ENCODE peak calls at places on chromosomes 5 and 9, in six cellular contexts. M is psoas muscle, R is upper lobe of right lung, O is tibial artery, G is prostate gland, A is tibial nerve. H is an unnamed sample. For H3K9me3 and H3K4me1, the result is how much of the 10 kb centered on the place peaks cover.

GRCh38 chr9:124040186-124040920 is 28.8 kb downstream of the LHX2 start:
- DNase-seq in G (no peak), M (no peak), R (no peak), O (no peak), A (no peak), H (no peak)

GRCh38 chr5:124889522-124889828 is 143.0 kb upstream of the ZNF608 start:
- DNase-seq in O (no peak), M (no peak), A (no peak), R (no peak), G (no peak), H (no peak)

GRCh38 chr5:64872044-64872443 is 103.3 kb downstream of the CWC27 start:
- DNase-seq in R (no peak), M (no peak), O (no peak), G (no peak), A (no peak), H (no peak)

GRCh38 chr9:20662156-20662555 is 21.9 kb upstream of the FOCAD start:
- DNase-seq in A (no peak), G (no peak), O (no peak), R (no peak), M (no peak), H (no peak)

GRCh38 chr5:109958082-109958481 is 268.4 kb downstream of the MAN2A1 start:
- DNase-seq in O (no peak), R (no peak), M (no peak), G (no peak), A (no peak), H (no peak)

GRCh38 chr5:111172504-111172903 is 51.7 kb upstream of the CAMK4 start:
- DNase-seq in G (no peak), M (no peak), A (no peak), O (no peak), R (no peak), H (no peak)

GRCh38 chr5:34898258-34898895 is 16.9 kb downstream of the RAD1 start:
- DNase-seq in O (peak), G (peak), A (peak), M (peak), R (no peak), H (peak)

GRCh38 chr5:132022737-132023136 is 11.3 kb upstream of the ACSL6 start:
- DNase-seq in O (no peak), A (no peak), G (no peak), M (no peak), R (no peak), H (no peak)

GRCh38 chr9:121844090-121844489 is 192.7 kb downstream of the DAB2IP start:
- DNase-seq in G (no peak), R (no peak), O (no peak), M (no peak), A (no peak), H (no peak)

GRCh38 chr5:124952079-124952478 is 205.6 kb upstream of the ZNF608 start:
- DNase-seq in R (no peak), G (no peak), O (no peak), M (no peak), A (no peak), H (no peak)

GRCh38 chr9:72527801-72528195 is 6.4 kb downstream of the TMC1 start:
- DNase-seq in G (no peak), O (no peak), M (no peak), A (no peak), R (no peak), H (no peak)

GRCh38 chr9:16869961-16870605 is 387 bp downstream of the BNC2 start:
- DNase-seq in G (no peak), A (no peak), O (peak), R (peak), M (peak), H (no peak)

GRCh38 chr5:141369994-141370848 is at the start of gene PCDHGB3:
- DNase-seq in R (no peak), A (no peak), G (no peak), O (no peak), M (no peak), H (peak)
- H3K9me3 ChIP-seq in R (under half), A (half or more), G (under half), O (under half), M (under half), H (under half)

GRCh38 chr5:103589416-103590175 is 27.0 kb upstream of the NUDT12 start:
- DNase-seq in M (no peak), O (no peak), G (no peak), A (no peak), R (no peak), H (no peak)
- H3K4me1 ChIP-seq in M (under half), O (under half), G (under half), A (under half), R (under half), H (under half)

GRCh38 chr9:13718086-13718485 is 438.6 kb upstream of the MPDZ start:
- DNase-seq in R (no peak), A (no peak), O (no peak), M (no peak), G (no peak), H (no peak)

GRCh38 chr9:13719410-13719809 is 439.9 kb upstream of the MPDZ start:
- DNase-seq in M (no peak), O (no peak), R (no peak), A (no peak), G (no peak), H (no peak)

GRCh38 chr9:13718539-13718938 is 439.0 kb upstream of the MPDZ start:
- DNase-seq in A (no peak), M (no peak), R (no peak), G (no peak), O (no peak), H (no peak)

GRCh38 chr9:13716620-13717019 is 437.1 kb upstream of the MPDZ start:
- DNase-seq in O (no peak), M (no peak), R (no peak), G (no peak), A (no peak), H (no peak)

GRCh38 chr9:13717356-13718057 is 438.0 kb upstream of the MPDZ start:
- DNase-seq in G (no peak), R (no peak), M (no peak), O (no peak), A (no peak), H (no peak)
- H3K4me3 ChIP-seq in G (no peak), R (no peak), M (no peak), O (no peak), A (no peak), H (no peak)

GRCh38 chr5:4781312-4781711 is 358.8 kb upstream of the ADAMTS16 start:
- DNase-seq in G (no peak), R (no peak), M (no peak), A (no peak), O (no peak), H (no peak)
- H3K9me3 ChIP-seq in G (under half), R (under half), M (under half), A (under half), O (under half), H (under half)

GRCh38 chr9:70260007-70260443 is 1.2 kb downstream of the SMC5 start:
- DNase-seq in G (no peak), A (no peak), M (no peak), R (no peak), O (no peak), H (no peak)

GRCh38 chr9:70259512-70259802 is 679 bp downstream of the SMC5 start:
- DNase-seq in G (no peak), M (no peak), O (no peak), A (no peak), R (no peak), H (no peak)

GRCh38 chr9:70257991-70258691 is 637 bp upstream of the SMC5 start:
- DNase-seq in O (no peak), G (peak), M (no peak), A (peak), R (peak), H (no peak)

GRCh38 chr9:70257512-70257911 is 1.3 kb upstream of the SMC5 start:
- DNase-seq in R (no peak), O (no peak), A (no peak), G (no peak), M (no peak), H (no peak)

GRCh38 chr9:70258692-70259511 is at the start of gene SMC5:
- DNase-seq in M (peak), G (peak), A (peak), R (peak), O (peak), H (peak)
- H3K4me1 ChIP-seq in M (half or more), G (under half), A (under half), R (under half), O (half or more), H (under half)

GRCh38 chr5:95835682-95836405 is 13.3 kb upstream of the GLRX start:
- DNase-seq in O (no peak), M (no peak), R (no peak), A (no peak), G (no peak), H (no peak)

GRCh38 chr5:95838001-95838520 is 15.5 kb upstream of the GLRX start:
- DNase-seq in M (peak), A (no peak), G (no peak), O (no peak), R (no peak), H (no peak)

GRCh38 chr5:95837492-95837891 is 15.0 kb upstream of the GLRX start:
- DNase-seq in M (no peak), R (no peak), A (no peak), G (no peak), O (no peak), H (no peak)

GRCh38 chr5:95838552-95838951 is 16.0 kb upstream of the GLRX start:
- DNase-seq in M (no peak), A (no peak), O (no peak), G (no peak), R (no peak), H (no peak)

GRCh38 chr5:95836544-95836943 is 14.0 kb upstream of the GLRX start:
- DNase-seq in A (no peak), R (no peak), O (no peak), G (no peak), M (no peak), H (no peak)
- H3K4me3 ChIP-seq in A (no peak), R (peak), O (peak), G (no peak), M (peak), H (no peak)

GRCh38 chr9:13845460-13845859 is 468.5 kb downstream of the NFIB start:
- DNase-seq in O (no peak), A (no peak), R (no peak), M (no peak), G (no peak), H (no peak)
- H3K9me3 ChIP-seq in O (under half), A (under half), R (under half), M (under half), G (under half), H (under half)

DNA sequence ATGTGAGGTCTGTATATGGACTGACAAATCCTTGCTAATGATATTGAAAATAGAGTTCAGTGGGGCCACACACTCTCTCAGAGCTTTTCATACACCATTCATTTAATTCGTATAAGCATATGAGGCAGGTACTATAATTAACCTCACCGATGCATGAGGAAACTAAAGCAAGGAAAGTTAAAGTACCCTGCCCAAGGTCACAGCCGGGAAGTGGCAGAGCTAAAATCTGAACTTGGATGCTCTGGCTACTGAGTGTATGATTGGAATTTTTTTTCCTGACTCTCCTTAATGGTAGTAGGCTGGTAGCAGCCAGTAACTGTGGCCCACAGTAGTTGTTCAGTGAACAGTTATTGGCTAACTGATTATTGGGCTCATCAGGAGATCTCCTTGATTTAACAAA is 135.3 kb downstream of the NUDT12 start:
- DNase-seq in R (no peak), O (no peak), M (no peak), G (no peak), A (no peak), H (no peak)
- H3K4me1 ChIP-seq in R (under half), O (under half), M (under half), G (under half), A (under half), H (under half)

DNA sequence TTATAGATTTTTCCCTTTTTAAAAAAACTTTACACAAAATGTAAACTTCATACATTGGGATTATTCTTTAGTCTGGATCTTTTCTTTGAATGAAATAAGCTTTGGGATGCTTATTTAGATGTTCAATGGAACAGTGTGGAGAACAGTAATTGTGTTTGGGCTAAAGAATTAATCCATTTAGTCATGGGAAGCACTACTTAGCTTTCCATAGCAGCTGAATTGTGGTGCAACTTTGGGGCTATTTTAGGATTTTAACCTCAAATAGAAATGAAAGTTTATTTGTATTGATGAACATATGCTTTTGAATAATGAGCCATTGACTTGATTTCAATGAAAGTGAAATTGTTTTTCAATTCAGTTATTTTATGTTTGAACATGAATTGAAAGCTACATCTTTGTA is 72.4 kb downstream of the ZCCHC7 start:
- DNase-seq in R (no peak), A (no peak), O (no peak), M (no peak), G (no peak), H (no peak)
- H3K4me3 ChIP-seq in R (no peak), A (no peak), O (no peak), M (no peak), G (no peak), H (no peak)

H was measured in Caco-2.